ENCODE peak calls at places on chromosomes 6 and 20, in seven cellular contexts. Y is lung; G is Peyer's patch; U is CD4-positive, alpha-beta memory T cell; K is aorta; S is pancreas; W is uterus. B is an unnamed sample. For H3K4me1 and H3K9me3, the result is how much of the 10 kb centered on the place peaks cover.

GRCh38 chr6:167107787-167108186 is 15.1 kb upstream of the CCR6 start:
- DNase-seq in S (no peak), Y (no peak), W (no peak), U (no peak), K (no peak), G (no peak), B (no peak)

GRCh38 chr20:36384022-36384619 is 78.0 kb downstream of the DLGAP4 start:
- DNase-seq in G (no peak), W (no peak), S (no peak), Y (no peak), U (peak), K (no peak), B (no peak)

GRCh38 chr20:46312075-46312944 is 4.0 kb upstream of the CDH22 start:
- DNase-seq in Y (no peak), U (no peak), K (no peak), W (no peak), S (peak), G (peak), B (no peak)

GRCh38 chr6:84581494-84582259 is 182.7 kb downstream of the TBX18 start:
- DNase-seq in W (no peak), K (no peak), S (no peak), U (no peak), G (no peak), Y (no peak), B (no peak)

GRCh38 chr20:32567384-32568178 is 17.6 kb downstream of the NOL4L start:
- DNase-seq in Y (no peak), W (no peak), S (no peak), G (no peak), K (no peak), U (no peak), B (no peak)

GRCh38 chr20:43537921-43538854 is 20.6 kb upstream of the SGK2 start:
- DNase-seq in Y (peak), U (peak), G (peak), K (peak), W (peak), S (peak), B (no peak)

GRCh38 chr6:152091851-152092341 is 284.4 kb downstream of the ESR1 start:
- DNase-seq in Y (no peak), K (no peak), S (no peak), U (no peak), G (no peak), W (no peak), B (no peak)

GRCh38 chr6:1390805-1391511 is 1.6 kb downstream of the FOXF2 start:
- DNase-seq in S (no peak), K (no peak), Y (no peak), U (no peak), W (no peak), G (no peak), B (no peak)

GRCh38 chr6:37783831-37784584 is 35.5 kb upstream of the ZFAND3 start:
- DNase-seq in K (peak), W (peak), S (peak), Y (no peak), U (no peak), G (no peak), B (no peak)

GRCh38 chr6:141641951-141642350 is 490.8 kb upstream of the GJE1 start:
- DNase-seq in W (no peak), U (no peak), Y (no peak), S (no peak), G (no peak), K (no peak), B (no peak)

GRCh38 chr20:18496042-18496441 is 983 bp downstream of the RBBP9 start:
- DNase-seq in Y (no peak), S (no peak), K (no peak), U (no peak), G (no peak), W (no peak), B (no peak)

GRCh38 chr6:13444604-13445003 is 42.8 kb downstream of the GFOD1 start:
- DNase-seq in S (no peak), W (no peak), K (no peak), Y (no peak), U (no peak), G (no peak), B (no peak)
- H3K4me1 ChIP-seq in S (under half), W (under half), K (under half), Y (under half), U (under half), G (under half), B (under half)

DNA sequence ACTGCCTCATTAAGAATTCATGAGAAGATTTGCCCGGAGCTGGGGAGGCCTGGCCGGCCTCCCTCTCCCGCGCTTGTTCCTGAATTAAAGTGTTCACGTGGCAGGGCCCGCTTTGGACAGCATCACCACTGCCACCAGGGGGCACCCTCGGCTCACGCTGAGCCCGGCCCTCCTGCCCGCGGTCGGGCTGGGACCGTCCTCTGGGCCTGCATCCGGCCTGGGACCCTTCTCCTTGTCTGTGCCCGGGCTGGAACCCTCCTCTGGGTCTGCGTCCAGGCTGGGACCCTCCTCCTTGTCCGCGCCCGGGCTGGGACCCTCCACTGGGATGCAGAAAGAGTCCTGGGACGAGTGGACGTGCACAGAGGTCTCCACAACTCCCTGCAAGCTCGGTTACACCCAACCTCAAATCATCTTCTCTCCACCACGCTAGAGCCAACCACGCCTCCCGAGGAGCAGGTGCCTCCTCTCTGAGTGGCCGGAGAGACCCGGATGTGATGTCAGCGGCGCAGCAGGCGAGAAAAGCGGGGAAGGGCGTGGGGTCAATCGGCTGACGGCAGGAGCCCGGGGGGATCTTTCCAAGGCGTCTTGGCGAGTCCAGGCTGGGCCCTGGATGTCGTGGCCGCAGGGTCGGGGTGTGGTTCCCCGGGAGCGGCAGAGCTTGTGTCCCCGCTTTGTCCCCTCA is 50.9 kb upstream of the DACT2 start:
- DNase-seq in Y (peak), G (peak), W (peak), S (peak), U (peak), K (peak), B (no peak)
- H3K9me3 ChIP-seq in Y (under half), G (under half), W (under half), S (under half), U (under half), K (under half), B (under half)

DNA sequence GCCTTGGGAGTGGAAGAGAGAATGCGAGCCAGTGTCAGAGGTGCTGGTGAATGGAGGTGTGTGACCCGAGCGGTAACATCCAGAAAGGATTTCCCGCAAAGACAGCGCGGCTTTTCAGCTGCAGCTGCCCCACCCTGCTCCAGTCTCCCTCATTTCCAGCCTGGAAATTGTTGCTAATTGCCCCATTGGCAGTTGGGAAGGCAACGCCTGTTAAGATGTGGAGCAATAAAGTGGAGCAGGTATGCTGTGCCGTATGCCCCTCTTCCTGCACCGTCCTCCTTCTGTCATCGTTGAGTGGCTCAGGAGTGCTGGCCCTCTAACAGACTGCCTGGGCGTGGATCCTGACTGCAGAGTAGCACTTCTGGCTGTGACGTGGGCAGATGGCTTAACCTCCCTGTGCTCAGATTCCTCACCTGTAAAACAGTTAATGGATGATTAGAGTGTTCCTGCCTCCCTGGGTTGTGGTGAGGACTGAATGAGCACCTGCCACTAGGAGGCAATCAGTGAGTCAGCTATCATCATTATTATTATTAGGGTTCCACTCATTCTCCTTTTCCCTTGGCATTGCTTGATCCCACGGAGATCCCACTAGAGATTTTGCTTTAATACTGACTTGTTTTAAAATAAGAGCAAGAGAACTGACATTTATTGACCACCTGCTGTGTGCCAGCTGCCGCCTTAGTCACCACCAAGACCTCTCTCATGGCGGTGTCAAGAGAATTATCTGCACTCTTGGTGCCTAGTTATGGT is 11.7 kb downstream of the ARFGEF2 start:
- DNase-seq in U (no peak), Y (peak), G (peak), K (peak), S (no peak), W (no peak), B (no peak)
- H3K4me1 ChIP-seq in U (under half), Y (under half), G (under half), K (under half), S (under half), W (under half), B (under half)

DNA sequence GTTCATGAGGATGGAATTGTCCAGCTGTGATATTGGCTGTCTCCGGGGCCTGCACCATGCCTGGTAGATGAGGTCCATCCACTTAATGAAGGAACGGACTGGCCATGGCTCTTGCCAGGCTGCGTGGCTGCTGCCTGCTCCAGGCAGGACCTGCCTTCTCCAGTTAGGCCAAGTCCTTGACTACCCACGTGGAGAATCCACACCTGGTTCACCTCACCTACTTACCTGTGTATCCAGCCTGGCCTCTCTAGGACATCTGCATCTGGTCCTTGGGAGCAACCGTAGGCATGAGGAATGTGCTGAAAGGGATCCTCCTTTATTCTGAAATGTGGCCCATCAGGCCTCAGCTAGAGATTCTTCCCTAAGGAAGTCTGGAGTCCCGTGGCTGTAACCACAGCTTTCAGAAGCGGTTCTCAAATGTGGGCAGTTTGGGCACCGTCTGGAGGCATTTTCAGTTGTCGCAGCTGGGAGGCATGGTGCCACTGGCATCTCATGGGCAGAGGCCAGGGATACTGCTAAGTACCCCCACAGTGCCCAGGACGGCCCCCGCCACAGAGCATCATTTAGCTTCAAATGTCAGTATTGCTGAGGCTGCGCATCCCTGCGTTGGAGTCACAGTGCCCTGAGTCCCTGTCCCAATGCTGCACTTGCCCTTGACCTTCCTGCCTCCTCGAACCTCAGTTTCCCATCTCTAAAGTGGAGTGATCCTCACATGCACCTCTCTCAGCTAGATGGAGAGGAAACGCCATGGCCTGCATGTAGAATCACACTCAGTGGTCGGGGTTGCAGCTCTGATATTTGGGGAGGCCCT is 67.5 kb downstream of the PHACTR3 start:
- DNase-seq in G (no peak), S (no peak), K (no peak), Y (peak), U (no peak), W (no peak), B (no peak)
- H3K9me3 ChIP-seq in G (under half), S (under half), K (under half), Y (under half), U (under half), W (under half), B (under half)

GRCh38 chr6:31663087-31663960 is 1.5 kb downstream of the GPANK1 start:
- DNase-seq in W (no peak), U (no peak), S (no peak), G (no peak), Y (no peak), K (no peak), B (no peak)
- H3K4me1 ChIP-seq in W (under half), U (half or more), S (under half), G (half or more), Y (under half), K (under half), B (half or more)

DNA sequence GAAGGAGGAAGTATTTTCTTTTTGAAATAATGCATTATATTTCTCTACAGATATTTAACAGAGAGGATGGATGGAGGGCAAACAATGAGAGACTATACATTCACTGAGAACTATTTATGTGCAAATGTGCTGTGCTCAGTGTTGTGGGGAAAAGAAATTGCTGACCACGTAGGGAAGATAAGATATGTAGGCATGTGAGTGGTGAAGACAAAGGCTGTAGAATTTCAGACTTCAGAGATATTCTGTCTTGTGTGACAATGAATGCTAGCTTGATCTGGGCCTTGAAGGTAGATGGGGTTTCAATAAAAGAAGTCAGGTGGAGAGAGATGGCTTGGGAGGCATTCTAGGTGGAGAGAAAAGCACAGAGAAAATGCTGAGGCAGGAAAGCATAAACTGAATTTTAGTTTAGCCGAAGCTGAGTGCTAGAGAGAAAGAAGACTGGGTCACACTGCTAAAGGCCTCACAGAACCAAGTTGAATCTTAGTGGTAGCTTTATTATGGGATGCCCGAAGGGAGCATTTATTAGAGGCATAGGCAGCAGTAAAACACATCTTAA is 56.9 kb upstream of the EEF1A1 start:
- DNase-seq in W (no peak), Y (no peak), S (no peak), K (no peak), U (no peak), G (no peak), B (no peak)
- H3K9me3 ChIP-seq in W (under half), Y (under half), S (under half), K (under half), U (under half), G (under half), B (under half)

GRCh38 chr6:49744259-49744658 is at the start of gene CRISP3:
- DNase-seq in G (no peak), S (no peak), U (no peak), Y (no peak), W (no peak), K (no peak), B (no peak)

DNA sequence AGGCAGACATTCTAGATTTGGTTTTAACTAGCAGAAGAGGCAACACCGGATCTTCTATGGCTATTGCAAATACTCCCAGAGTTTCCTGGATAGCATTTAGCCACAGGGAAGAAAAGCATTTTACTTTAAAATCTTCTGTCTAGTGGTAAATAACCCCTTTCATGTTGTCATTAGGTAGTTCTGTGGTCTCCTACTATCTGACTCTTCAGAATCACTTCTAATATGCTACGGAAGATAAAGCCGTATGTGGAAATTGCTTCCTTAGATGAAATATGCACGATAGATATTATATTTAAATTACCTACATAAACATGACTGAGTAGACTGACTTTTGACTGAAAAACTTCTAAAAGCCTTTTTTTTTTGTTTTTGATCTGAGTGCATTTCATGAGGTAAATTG is 761 bp downstream of the CRISP3 start:
- DNase-seq in Y (no peak), K (no peak), W (no peak), S (no peak), G (no peak), U (no peak), B (no peak)
- H3K4me1 ChIP-seq in Y (under half), K (under half), W (under half), S (under half), G (under half), U (under half), B (under half)

DNA sequence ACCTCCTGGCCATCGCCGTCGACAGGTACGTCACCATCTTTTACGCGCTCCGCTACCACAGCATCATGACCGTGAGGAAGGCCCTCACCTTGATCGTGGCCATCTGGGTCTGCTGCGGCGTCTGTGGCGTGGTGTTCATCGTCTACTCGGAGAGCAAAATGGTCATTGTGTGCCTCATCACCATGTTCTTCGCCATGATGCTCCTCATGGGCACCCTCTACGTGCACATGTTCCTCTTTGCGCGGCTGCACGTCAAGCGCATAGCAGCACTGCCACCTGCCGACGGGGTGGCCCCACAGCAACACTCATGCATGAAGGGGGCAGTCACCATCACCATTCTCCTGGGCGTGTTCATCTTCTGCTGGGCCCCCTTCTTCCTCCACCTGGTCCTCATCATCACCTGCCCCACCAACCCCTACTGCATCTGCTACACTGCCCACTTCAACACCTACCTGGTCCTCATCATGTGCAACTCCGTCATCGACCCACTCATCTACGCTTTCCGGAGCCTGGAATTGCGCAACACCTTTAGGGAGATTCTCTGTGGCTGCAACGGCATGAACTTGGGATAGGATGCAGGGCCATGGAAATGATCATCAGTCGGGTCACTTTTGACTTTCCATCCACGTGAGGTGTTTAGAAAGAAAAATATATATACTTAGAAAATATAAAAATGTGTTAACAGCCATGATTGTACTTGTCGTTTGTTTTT is 868 bp downstream of the MC3R start:
- DNase-seq in W (no peak), S (no peak), U (no peak), K (no peak), Y (no peak), G (no peak), B (no peak)
- H3K9me3 ChIP-seq in W (under half), S (under half), U (under half), K (under half), Y (under half), G (under half), B (under half)

DNA sequence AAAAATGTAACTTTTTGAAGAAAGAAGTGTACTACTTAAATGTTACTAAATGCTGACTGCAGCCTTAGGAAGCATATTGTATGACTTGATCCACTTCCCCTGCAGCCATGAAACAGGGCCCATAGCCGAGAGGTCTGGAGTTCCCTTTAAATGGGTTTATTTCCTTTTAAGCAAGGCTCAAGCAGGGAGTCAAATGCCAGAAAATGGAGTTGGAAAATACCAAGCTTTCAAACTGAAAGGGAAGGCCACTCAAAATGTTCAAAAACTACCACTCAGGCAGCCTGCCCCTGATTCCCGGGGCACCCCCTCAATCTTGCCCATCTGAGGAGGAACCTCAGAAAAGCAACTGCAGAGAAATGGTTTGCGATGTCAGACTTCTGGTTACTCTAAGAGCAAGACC is 43.2 kb downstream of the SLC22A23 start:
- DNase-seq in U (no peak), S (no peak), K (no peak), G (no peak), Y (no peak), W (no peak), B (no peak)
- H3K4me1 ChIP-seq in U (under half), S (under half), K (under half), G (under half), Y (under half), W (under half), B (under half)